ENCODE peak calls at places on chromosomes 12 and 14, in nine cellular contexts. One of them, this sample, is unnamed.

GRCh38 chr14:81246561-81247270 is 26.0 kb upstream of the GTF2A1 start:
- DNase-seq in CD4-positive, alpha-beta memory T cell: no peak
- DNase-seq in small intestine: no peak
- DNase-seq in MM.1S: no peak
- DNase-seq in upper lobe of left lung: no peak
- DNase-seq in CD8-positive, alpha-beta memory T cell: no peak
- DNase-seq in DND-41: peak; percentile 91
- DNase-seq in psoas muscle: no peak
- DNase-seq in tibial artery: no peak
- DNase-seq in this sample: no peak

GRCh38 chr12:121579190-121579791 is 1.5 kb downstream of the KDM2B start:
- DNase-seq in upper lobe of left lung: peak; percentile 60
- DNase-seq in CD8-positive, alpha-beta memory T cell: peak; percentile 70
- DNase-seq in MM.1S: no peak
- DNase-seq in tibial artery: no peak
- DNase-seq in DND-41: peak; percentile 70
- DNase-seq in psoas muscle: peak; percentile 68
- DNase-seq in small intestine: no peak
- DNase-seq in CD4-positive, alpha-beta memory T cell: peak; percentile 57
- DNase-seq in this sample: peak; percentile 28

GRCh38 chr12:110371408-110372055 is 32.0 kb downstream of the ANAPC7 start:
- DNase-seq in DND-41: no peak
- DNase-seq in CD8-positive, alpha-beta memory T cell: no peak
- DNase-seq in tibial artery: peak; percentile 63
- DNase-seq in MM.1S: no peak
- DNase-seq in CD4-positive, alpha-beta memory T cell: no peak
- DNase-seq in small intestine: no peak
- DNase-seq in psoas muscle: no peak
- DNase-seq in upper lobe of left lung: peak; percentile 88
- DNase-seq in this sample: no peak

GRCh38 chr12:26434299-26434915 is 239.0 kb downstream of the SSPN start:
- DNase-seq in DND-41: no peak
- DNase-seq in psoas muscle: no peak
- DNase-seq in CD8-positive, alpha-beta memory T cell: no peak
- DNase-seq in upper lobe of left lung: no peak
- DNase-seq in tibial artery: no peak
- DNase-seq in CD4-positive, alpha-beta memory T cell: no peak
- DNase-seq in MM.1S: peak; percentile 11
- DNase-seq in small intestine: peak; percentile 31
- DNase-seq in this sample: no peak

GRCh38 chr14:91946313-91947195 is 940 bp downstream of the FBLN5 start:
- DNase-seq in MM.1S: no peak
- DNase-seq in CD8-positive, alpha-beta memory T cell: no peak
- DNase-seq in upper lobe of left lung: no peak
- DNase-seq in CD4-positive, alpha-beta memory T cell: no peak
- DNase-seq in psoas muscle: no peak
- DNase-seq in tibial artery: no peak
- DNase-seq in small intestine: no peak
- DNase-seq in DND-41: no peak
- DNase-seq in this sample: no peak

GRCh38 chr14:55832974-55833373 is 253.0 kb downstream of the KTN1 start:
- DNase-seq in tibial artery: no peak
- DNase-seq in small intestine: no peak
- DNase-seq in upper lobe of left lung: no peak
- DNase-seq in psoas muscle: no peak
- DNase-seq in MM.1S: no peak
- DNase-seq in DND-41: no peak
- DNase-seq in CD4-positive, alpha-beta memory T cell: no peak
- DNase-seq in CD8-positive, alpha-beta memory T cell: no peak
- DNase-seq in this sample: no peak

GRCh38 chr12:40312982-40313576 is 88.3 kb downstream of the LRRK2 start:
- DNase-seq in DND-41: no peak
- DNase-seq in tibial artery: no peak
- DNase-seq in CD8-positive, alpha-beta memory T cell: no peak
- DNase-seq in CD4-positive, alpha-beta memory T cell: no peak
- DNase-seq in small intestine: no peak
- DNase-seq in psoas muscle: no peak
- DNase-seq in upper lobe of left lung: no peak
- DNase-seq in MM.1S: peak; percentile 8
- DNase-seq in this sample: no peak

GRCh38 chr12:92769124-92769901 is 66.5 kb downstream of the PLEKHG7 start:
- DNase-seq in upper lobe of left lung: no peak
- DNase-seq in DND-41: peak; percentile 14
- DNase-seq in CD4-positive, alpha-beta memory T cell: no peak
- DNase-seq in MM.1S: peak; percentile 73
- DNase-seq in CD8-positive, alpha-beta memory T cell: no peak
- DNase-seq in tibial artery: no peak
- DNase-seq in psoas muscle: no peak
- DNase-seq in small intestine: no peak
- DNase-seq in this sample: no peak

GRCh38 chr14:20503905-20504304 is 1.4 kb upstream of the RNASE10 start:
- DNase-seq in MM.1S: no peak
- DNase-seq in small intestine: no peak
- DNase-seq in CD4-positive, alpha-beta memory T cell: no peak
- DNase-seq in upper lobe of left lung: no peak
- DNase-seq in tibial artery: no peak
- DNase-seq in psoas muscle: no peak
- DNase-seq in DND-41: no peak
- DNase-seq in CD8-positive, alpha-beta memory T cell: no peak
- DNase-seq in this sample: no peak

GRCh38 chr12:110857528-110857927 is 10.7 kb downstream of the CCDC63 start:
- DNase-seq in CD4-positive, alpha-beta memory T cell: no peak
- DNase-seq in psoas muscle: no peak
- DNase-seq in MM.1S: no peak
- DNase-seq in small intestine: no peak
- DNase-seq in CD8-positive, alpha-beta memory T cell: no peak
- DNase-seq in DND-41: no peak
- DNase-seq in upper lobe of left lung: no peak
- DNase-seq in tibial artery: no peak
- DNase-seq in this sample: no peak

GRCh38 chr12:66232258-66232657 is 43.2 kb downstream of the IRAK3 start:
- DNase-seq in CD8-positive, alpha-beta memory T cell: no peak
- DNase-seq in small intestine: peak; percentile 17
- DNase-seq in upper lobe of left lung: no peak
- DNase-seq in CD4-positive, alpha-beta memory T cell: no peak
- DNase-seq in tibial artery: no peak
- DNase-seq in MM.1S: peak; percentile 96
- DNase-seq in psoas muscle: no peak
- DNase-seq in DND-41: no peak
- DNase-seq in this sample: no peak

GRCh38 chr12:76080729-76081415 is 3.6 kb downstream of the NAP1L1 start:
- DNase-seq in tibial artery: no peak
- DNase-seq in DND-41: no peak
- DNase-seq in MM.1S: no peak
- DNase-seq in CD4-positive, alpha-beta memory T cell: no peak
- DNase-seq in CD8-positive, alpha-beta memory T cell: no peak
- DNase-seq in upper lobe of left lung: no peak
- DNase-seq in small intestine: no peak
- DNase-seq in psoas muscle: no peak
- DNase-seq in this sample: no peak

GRCh38 chr12:6205144-6205539 is 4.9 kb downstream of the CD9 start:
- DNase-seq in DND-41: no peak
- DNase-seq in CD8-positive, alpha-beta memory T cell: no peak
- DNase-seq in upper lobe of left lung: no peak
- DNase-seq in CD4-positive, alpha-beta memory T cell: no peak
- DNase-seq in MM.1S: no peak
- DNase-seq in small intestine: no peak
- DNase-seq in tibial artery: peak; percentile 75
- DNase-seq in psoas muscle: peak; percentile 68
- DNase-seq in this sample: no peak

GRCh38 chr12:105317453-105317852 is 13.0 kb upstream of the C12orf75 start:
- DNase-seq in CD8-positive, alpha-beta memory T cell: no peak
- DNase-seq in MM.1S: no peak
- DNase-seq in tibial artery: no peak
- DNase-seq in upper lobe of left lung: no peak
- DNase-seq in small intestine: no peak
- DNase-seq in DND-41: no peak
- DNase-seq in CD4-positive, alpha-beta memory T cell: no peak
- DNase-seq in psoas muscle: no peak
- DNase-seq in this sample: no peak

GRCh38 chr12:132955094-132955932 is 793 bp downstream of the ZNF605 start:
- DNase-seq in tibial artery: no peak
- DNase-seq in psoas muscle: peak; percentile 67
- DNase-seq in upper lobe of left lung: peak; percentile 48
- DNase-seq in MM.1S: no peak
- DNase-seq in CD4-positive, alpha-beta memory T cell: no peak
- DNase-seq in CD8-positive, alpha-beta memory T cell: no peak
- DNase-seq in small intestine: peak; percentile 27
- DNase-seq in DND-41: peak; percentile 18
- DNase-seq in this sample: no peak

GRCh38 chr14:99579903-99580570 is 24.0 kb downstream of the CCDC85C start:
- DNase-seq in CD4-positive, alpha-beta memory T cell: no peak
- DNase-seq in upper lobe of left lung: peak; percentile 86
- DNase-seq in psoas muscle: no peak
- DNase-seq in DND-41: no peak
- DNase-seq in CD8-positive, alpha-beta memory T cell: no peak
- DNase-seq in tibial artery: no peak
- DNase-seq in small intestine: peak; percentile 75
- DNase-seq in MM.1S: no peak
- DNase-seq in this sample: no peak

GRCh38 chr12:15693233-15693911 is 95.8 kb downstream of the EPS8 start:
- DNase-seq in tibial artery: no peak
- DNase-seq in CD8-positive, alpha-beta memory T cell: no peak
- DNase-seq in DND-41: no peak
- DNase-seq in small intestine: peak; percentile 47
- DNase-seq in psoas muscle: no peak
- DNase-seq in upper lobe of left lung: no peak
- DNase-seq in MM.1S: no peak
- DNase-seq in CD4-positive, alpha-beta memory T cell: no peak
- DNase-seq in this sample: no peak

GRCh38 chr12:53777936-53778644 is 26.3 kb upstream of the CISTR start:
- DNase-seq in DND-41: no peak
- DNase-seq in MM.1S: no peak
- DNase-seq in psoas muscle: no peak
- DNase-seq in CD4-positive, alpha-beta memory T cell: no peak
- DNase-seq in CD8-positive, alpha-beta memory T cell: no peak
- DNase-seq in upper lobe of left lung: no peak
- DNase-seq in tibial artery: no peak
- DNase-seq in small intestine: peak; percentile 53
- DNase-seq in this sample: no peak

GRCh38 chr12:53780323-53780722 is 28.5 kb upstream of the CISTR start:
- DNase-seq in psoas muscle: no peak
- DNase-seq in CD8-positive, alpha-beta memory T cell: no peak
- DNase-seq in MM.1S: no peak
- DNase-seq in CD4-positive, alpha-beta memory T cell: no peak
- DNase-seq in DND-41: no peak
- DNase-seq in upper lobe of left lung: no peak
- DNase-seq in tibial artery: no peak
- DNase-seq in small intestine: no peak
- DNase-seq in this sample: no peak

GRCh38 chr12:53782093-53782703 is 30.4 kb upstream of the CISTR start:
- DNase-seq in tibial artery: no peak
- DNase-seq in CD8-positive, alpha-beta memory T cell: no peak
- DNase-seq in CD4-positive, alpha-beta memory T cell: no peak
- DNase-seq in MM.1S: no peak
- DNase-seq in DND-41: no peak
- DNase-seq in small intestine: no peak
- DNase-seq in upper lobe of left lung: no peak
- DNase-seq in psoas muscle: no peak
- DNase-seq in this sample: no peak

GRCh38 chr12:53785161-53785560 is 33.4 kb upstream of the CISTR start:
- DNase-seq in small intestine: no peak
- DNase-seq in DND-41: no peak
- DNase-seq in CD4-positive, alpha-beta memory T cell: no peak
- DNase-seq in psoas muscle: no peak
- DNase-seq in upper lobe of left lung: no peak
- DNase-seq in MM.1S: no peak
- DNase-seq in tibial artery: no peak
- DNase-seq in CD8-positive, alpha-beta memory T cell: no peak
- DNase-seq in this sample: no peak

GRCh38 chr12:53781218-53781801 is 29.5 kb upstream of the CISTR start:
- DNase-seq in psoas muscle: no peak
- DNase-seq in MM.1S: no peak
- DNase-seq in small intestine: no peak
- DNase-seq in CD8-positive, alpha-beta memory T cell: no peak
- DNase-seq in upper lobe of left lung: no peak
- DNase-seq in tibial artery: no peak
- DNase-seq in DND-41: no peak
- DNase-seq in CD4-positive, alpha-beta memory T cell: no peak
- DNase-seq in this sample: no peak
- H3K27me3 ChIP-seq in psoas muscle: peaks cover 43% of the 10 kb centered on the region
- H3K27me3 ChIP-seq in MM.1S: no peaks in the 10 kb centered on the region
- H3K27me3 ChIP-seq in small intestine: no peaks in the 10 kb centered on the region
- H3K27me3 ChIP-seq in CD8-positive, alpha-beta memory T cell: peaks cover 10% of the 10 kb centered on the region
- H3K27me3 ChIP-seq in upper lobe of left lung: no peaks in the 10 kb centered on the region
- H3K27me3 ChIP-seq in tibial artery: peaks cover 23% of the 10 kb centered on the region
- H3K27me3 ChIP-seq in DND-41: peaks cover 29% of the 10 kb centered on the region
- H3K27me3 ChIP-seq in CD4-positive, alpha-beta memory T cell: peaks cover 7% of the 10 kb centered on the region
- H3K27me3 ChIP-seq in this sample: peaks cover 40% of the 10 kb centered on the region

GRCh38 chr14:87196436-87196835 is 796.5 kb downstream of the GALC start:
- DNase-seq in small intestine: no peak
- DNase-seq in CD8-positive, alpha-beta memory T cell: no peak
- DNase-seq in tibial artery: no peak
- DNase-seq in CD4-positive, alpha-beta memory T cell: no peak
- DNase-seq in DND-41: no peak
- DNase-seq in psoas muscle: no peak
- DNase-seq in MM.1S: no peak
- DNase-seq in upper lobe of left lung: no peak
- DNase-seq in this sample: no peak
- H3K9me3 ChIP-seq in small intestine: peaks cover 1% of the 10 kb centered on the region
- H3K9me3 ChIP-seq in CD8-positive, alpha-beta memory T cell: no peaks in the 10 kb centered on the region
- H3K9me3 ChIP-seq in tibial artery: no peaks in the 10 kb centered on the region
- H3K9me3 ChIP-seq in CD4-positive, alpha-beta memory T cell: no peaks in the 10 kb centered on the region
- H3K9me3 ChIP-seq in DND-41: no peaks in the 10 kb centered on the region
- H3K9me3 ChIP-seq in psoas muscle: no peaks in the 10 kb centered on the region
- H3K9me3 ChIP-seq in MM.1S: no peaks in the 10 kb centered on the region
- H3K9me3 ChIP-seq in upper lobe of left lung: no peaks in the 10 kb centered on the region
- H3K9me3 ChIP-seq in this sample: no peaks in the 10 kb centered on the region

DNA sequence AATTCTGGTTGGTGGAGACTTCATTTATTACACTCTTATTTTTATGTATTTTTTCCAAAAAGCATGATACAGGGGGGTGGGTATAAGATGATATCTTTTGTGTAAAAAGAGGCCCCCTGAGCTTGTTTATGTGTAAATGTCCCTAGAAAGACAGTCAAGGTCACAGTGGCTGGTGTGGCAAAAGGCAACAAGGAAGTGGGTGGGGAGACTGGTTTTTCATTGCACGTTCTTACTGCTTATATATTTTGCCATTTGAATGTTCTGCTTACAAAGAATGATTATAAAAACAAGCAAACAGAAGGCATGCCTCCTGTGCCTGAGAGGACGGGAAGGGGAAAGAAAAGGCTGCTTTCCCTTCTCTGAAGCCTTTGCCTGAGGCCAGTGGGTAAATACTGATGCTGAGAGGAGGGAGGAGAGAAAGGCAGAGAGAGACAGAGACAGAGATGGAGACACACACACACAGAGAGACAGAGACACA is 24.1 kb upstream of the ADIPOR2 start:
- DNase-seq in psoas muscle: no peak
- DNase-seq in DND-41: no peak
- DNase-seq in upper lobe of left lung: no peak
- DNase-seq in small intestine: peak; percentile 57
- DNase-seq in CD8-positive, alpha-beta memory T cell: no peak
- DNase-seq in tibial artery: no peak
- DNase-seq in CD4-positive, alpha-beta memory T cell: no peak
- DNase-seq in MM.1S: no peak
- DNase-seq in this sample: no peak
- H3K27ac ChIP-seq in psoas muscle: peak overlapping the region; percentile 66
- H3K27ac ChIP-seq in DND-41: no peak overlapping the region
- H3K27ac ChIP-seq in upper lobe of left lung: peak overlapping the region; percentile 83
- H3K27ac ChIP-seq in small intestine: peak overlapping the region; percentile 95
- H3K27ac ChIP-seq in CD8-positive, alpha-beta memory T cell: no peak overlapping the region
- H3K27ac ChIP-seq in tibial artery: peak overlapping the region; percentile 69
- H3K27ac ChIP-seq in CD4-positive, alpha-beta memory T cell: peak overlapping the region; percentile 12
- H3K27ac ChIP-seq in MM.1S: no peak overlapping the region
- H3K27ac ChIP-seq in this sample: no peak overlapping the region

GRCh38 chr12:52295663-52296062 is 4.3 kb upstream of the KRT81 start:
- DNase-seq in upper lobe of left lung: no peak
- DNase-seq in tibial artery: no peak
- DNase-seq in psoas muscle: no peak
- DNase-seq in CD4-positive, alpha-beta memory T cell: no peak
- DNase-seq in small intestine: no peak
- DNase-seq in DND-41: no peak
- DNase-seq in MM.1S: no peak
- DNase-seq in CD8-positive, alpha-beta memory T cell: no peak
- DNase-seq in this sample: no peak
- H3K27me3 ChIP-seq in upper lobe of left lung: no peaks in the 10 kb centered on the region
- H3K27me3 ChIP-seq in tibial artery: peaks cover 11% of the 10 kb centered on the region
- H3K27me3 ChIP-seq in psoas muscle: peaks cover 5% of the 10 kb centered on the region
- H3K27me3 ChIP-seq in CD4-positive, alpha-beta memory T cell: no peaks in the 10 kb centered on the region
- H3K27me3 ChIP-seq in small intestine: no peaks in the 10 kb centered on the region
- H3K27me3 ChIP-seq in DND-41: peaks cover 16% of the 10 kb centered on the region
- H3K27me3 ChIP-seq in MM.1S: peaks cover 14% of the 10 kb centered on the region
- H3K27me3 ChIP-seq in CD8-positive, alpha-beta memory T cell: no peaks in the 10 kb centered on the region
- H3K27me3 ChIP-seq in this sample: peaks cover 14% of the 10 kb centered on the region